ENCODE peak calls at places on chromosomes 16 and 17, in nine cellular contexts. T is upper lobe of right lung, X is A172, B is progenitor cell of endocrine pancreas, E is left lung, M is HAP-1, K is ovary, Y is adipocyte, S is ELF-1. I is an unnamed sample.

GRCh38 chr16:69831212-69832123 is 69.3 kb downstream of the WWP2 start:
- DNase-seq in T (no peak), X (no peak), B (no peak), E (no peak), M (no peak), K (no peak), Y (peak; percentile 46), S (no peak), I (peak; percentile 28)

GRCh38 chr16:80682435-80683070 is 121.8 kb downstream of the CDYL2 start:
- DNase-seq in T (no peak), X (peak; percentile 51), B (no peak), E (no peak), M (no peak), K (no peak), Y (peak; percentile 82), S (no peak), I (no peak)

GRCh38 chr17:69539274-69539673 is 124.8 kb downstream of the MAP2K6 start:
- DNase-seq in T (no peak), X (no peak), B (no peak), E (no peak), M (no peak), K (no peak), Y (no peak), S (no peak), I (no peak)

GRCh38 chr16:11752856-11753255 is 10.2 kb upstream of the TXNDC11 start:
- DNase-seq in T (no peak), X (no peak), B (no peak), E (no peak), M (no peak), K (no peak), Y (no peak), S (no peak), I (no peak)

GRCh38 chr16:4241601-4242270 is at the start of gene SRL:
- DNase-seq in T (no peak), X (no peak), B (no peak), E (no peak), M (no peak), K (no peak), Y (no peak), S (no peak), I (no peak)

GRCh38 chr16:89696598-89697128 is 4.8 kb downstream of the SPATA2L start:
- DNase-seq in T (no peak), X (no peak), B (no peak), E (peak; percentile 73), M (no peak), K (peak; percentile 30), Y (no peak), S (no peak), I (no peak)

GRCh38 chr17:2156666-2157065 is 101.8 kb downstream of the HIC1 start:
- DNase-seq in T (no peak), X (no peak), B (no peak), E (no peak), M (no peak), K (no peak), Y (no peak), S (no peak), I (no peak)

GRCh38 chr16:67399218-67399733 is 6.0 kb upstream of the TPPP3 start:
- DNase-seq in T (peak; percentile 83), X (no peak), B (peak; percentile 79), E (peak; percentile 90), M (no peak), K (peak; percentile 74), Y (peak; percentile 49), S (peak; percentile 86), I (peak; percentile 62)

GRCh38 chr17:8060274-8060673 is 21.4 kb downstream of the ALOX15B start:
- DNase-seq in T (peak; percentile 45), X (peak; percentile 65), B (peak; percentile 45), E (no peak), M (peak; percentile 63), K (no peak), Y (peak; percentile 93), S (peak; percentile 71), I (peak; percentile 86)

GRCh38 chr17:1789936-1790335 is 28.1 kb downstream of the SERPINF1 start:
- DNase-seq in T (no peak), X (no peak), B (no peak), E (no peak), M (no peak), K (no peak), Y (no peak), S (no peak), I (no peak)

GRCh38 chr16:50584033-50584722 is 36.0 kb downstream of the NKD1 start:
- DNase-seq in T (no peak), X (no peak), B (no peak), E (no peak), M (no peak), K (no peak), Y (no peak), S (no peak), I (no peak)

GRCh38 chr17:78759969-78760352 is 22.1 kb downstream of the CYTH1 start:
- DNase-seq in T (no peak), X (no peak), B (no peak), E (no peak), M (no peak), K (no peak), Y (no peak), S (no peak), I (no peak)

GRCh38 chr17:51419476-51419875 is 159.1 kb downstream of the UTP18 start:
- DNase-seq in T (no peak), X (no peak), B (no peak), E (no peak), M (no peak), K (no peak), Y (no peak), S (no peak), I (peak; percentile 27)

GRCh38 chr17:43360739-43361498 is 37.9 kb upstream of the ARL4D start:
- DNase-seq in T (peak; percentile 93), X (peak; percentile 100), B (peak; percentile 56), E (peak; percentile 91), M (peak; percentile 68), K (peak; percentile 86), Y (peak; percentile 90), S (peak; percentile 99), I (peak; percentile 81)

GRCh38 chr17:60640503-60640902 is 37.1 kb upstream of the BCAS3 start:
- DNase-seq in T (no peak), X (peak; percentile 31), B (no peak), E (no peak), M (no peak), K (no peak), Y (peak; percentile 29), S (no peak), I (peak; percentile 30)

GRCh38 chr17:19343671-19344151 is 18.8 kb downstream of the B9D1 start:
- DNase-seq in T (peak; percentile 62), X (no peak), B (no peak), E (no peak), M (no peak), K (peak; percentile 32), Y (no peak), S (no peak), I (no peak)

GRCh38 chr16:15484662-15485061 is 50.3 kb downstream of the BMERB1 start:
- DNase-seq in T (no peak), X (no peak), B (no peak), E (no peak), M (no peak), K (no peak), Y (no peak), S (no peak), I (no peak)

GRCh38 chr16:84483882-84484565 is 20.4 kb downstream of the MEAK7 start:
- DNase-seq in T (peak; percentile 53), X (no peak), B (no peak), E (no peak), M (no peak), K (no peak), Y (no peak), S (no peak), I (no peak)

GRCh38 chr17:39197380-39198185 is at the start of gene CACNB1:
- DNase-seq in T (peak; percentile 90), X (peak; percentile 62), B (peak; percentile 66), E (peak; percentile 93), M (peak; percentile 81), K (peak; percentile 83), Y (peak; percentile 91), S (peak; percentile 76), I (peak; percentile 44)

GRCh38 chr16:56269824-56270684 is 78.8 kb downstream of the GNAO1 start:
- DNase-seq in T (peak; percentile 64), X (peak; percentile 11), B (no peak), E (no peak), M (no peak), K (no peak), Y (peak; percentile 68), S (peak; percentile 82), I (no peak)

GRCh38 chr17:16569358-16569712 is 331 bp upstream of the ZNF287 start:
- DNase-seq in T (no peak), X (no peak), B (no peak), E (no peak), M (no peak), K (no peak), Y (no peak), S (no peak), I (no peak)

GRCh38 chr16:68367440-68367839 is 56.6 kb downstream of the PRMT7 start:
- DNase-seq in T (no peak), X (no peak), B (no peak), E (peak; percentile 76), M (no peak), K (no peak), Y (no peak), S (no peak), I (no peak)

GRCh38 chr17:67633751-67634191 is 84.0 kb upstream of the NOL11 start:
- DNase-seq in T (peak; percentile 9), X (no peak), B (no peak), E (no peak), M (no peak), K (no peak), Y (no peak), S (no peak), I (no peak)

GRCh38 chr17:65583921-65584603 is 22.6 kb upstream of the AXIN2 start:
- DNase-seq in T (no peak), X (no peak), B (no peak), E (no peak), M (no peak), K (no peak), Y (peak; percentile 4), S (no peak), I (no peak)

GRCh38 chr17:61205931-61206330 is 193.7 kb upstream of the TBX2 start:
- DNase-seq in T (no peak), X (peak; percentile 79), B (no peak), E (no peak), M (no peak), K (no peak), Y (no peak), S (no peak), I (no peak)

GRCh38 chr17:2056221-2057129 is 1.6 kb downstream of the HIC1 start:
- DNase-seq in T (no peak), X (no peak), B (peak; percentile 44), E (peak; percentile 92), M (no peak), K (peak; percentile 65), Y (peak; percentile 59), S (peak; percentile 75), I (no peak)

GRCh38 chr16:81831722-81832126 is 52.6 kb downstream of the PLCG2 start:
- DNase-seq in T (peak; percentile 84), X (no peak), B (no peak), E (peak; percentile 90), M (no peak), K (no peak), Y (no peak), S (no peak), I (no peak)

I was measured in HT-29.